ENCODE peak calls at places on chromosomes 13 and 19, in seven cellular contexts. Q is mesendoderm, V is H9, E is trophoblast cell, W is IMR-90, H is H1, M is mesenchymal stem cell. L is an unnamed sample.

GRCh38 chr13:38415233-38415632 is 65.6 kb downstream of the UFM1 start:
- DNase-seq in M (no peak), V (no peak), E (peak; percentile 48), H (no peak), Q (peak; percentile 1), W (no peak), L (no peak)

GRCh38 chr13:32938907-32939306 is 77.3 kb upstream of the KL start:
- DNase-seq in Q (peak; percentile 9), E (peak; percentile 48), V (no peak), H (no peak), W (peak; percentile 61), M (peak; percentile 55), L (no peak)

GRCh38 chr13:112781881-112782361 is 92.1 kb downstream of the ATP11A start:
- DNase-seq in E (no peak), V (no peak), W (no peak), M (no peak), Q (no peak), H (no peak), L (no peak)

GRCh38 chr19:33441828-33442227 is 68.3 kb downstream of the CEBPG start:
- DNase-seq in E (no peak), Q (no peak), M (no peak), V (no peak), W (no peak), H (no peak), L (no peak)

GRCh38 chr13:41700790-41701310 is 243.5 kb downstream of the RGCC start:
- DNase-seq in H (no peak), V (no peak), M (peak; percentile 18), E (no peak), W (peak; percentile 66), Q (no peak), L (no peak)

GRCh38 chr13:97274782-97275252 is 52.7 kb downstream of the MBNL2 start:
- DNase-seq in E (peak; percentile 72), W (peak; percentile 87), M (peak; percentile 83), Q (no peak), H (no peak), V (no peak), L (no peak)

GRCh38 chr19:19259741-19260140 is 13.4 kb downstream of the TM6SF2 start:
- DNase-seq in M (peak; percentile 32), V (peak; percentile 89), Q (peak; percentile 84), E (no peak), W (peak; percentile 11), H (no peak), L (no peak)

GRCh38 chr19:54561840-54562239 is 11.8 kb upstream of the LILRA2 start:
- DNase-seq in W (no peak), V (no peak), Q (no peak), H (no peak), E (peak; percentile 75), M (no peak), L (no peak)

GRCh38 chr19:58581227-58582141 is 8.3 kb upstream of the MZF1 start:
- DNase-seq in Q (peak; percentile 96), H (peak; percentile 92), W (peak; percentile 91), M (peak; percentile 93), E (peak; percentile 77), V (peak; percentile 96), L (peak; percentile 76)

GRCh38 chr13:37618554-37618953 is 20.0 kb upstream of the POSTN start:
- DNase-seq in Q (peak; percentile 43), V (no peak), M (peak; percentile 50), E (peak; percentile 86), W (peak; percentile 84), H (no peak), L (no peak)

GRCh38 chr19:18972301-18972831 is 31.3 kb upstream of the HOMER3 start:
- DNase-seq in M (peak; percentile 19), E (no peak), H (no peak), W (peak; percentile 31), Q (no peak), V (no peak), L (no peak)

GRCh38 chr13:43686557-43686956 is 100.2 kb downstream of the ENOX1 start:
- DNase-seq in E (peak; percentile 90), V (no peak), W (peak; percentile 93), Q (peak; percentile 76), M (peak; percentile 99), H (no peak), L (no peak)

GRCh38 chr13:113742000-113742441 is 17.0 kb upstream of the TMEM255B start:
- DNase-seq in W (peak; percentile 50), E (peak; percentile 15), H (no peak), Q (peak; percentile 50), V (peak; percentile 63), M (peak; percentile 19), L (no peak)

GRCh38 chr19:3061214-3062161 is 807 bp downstream of the TLE5 start:
- DNase-seq in Q (no peak), V (no peak), H (no peak), E (no peak), M (no peak), W (peak; percentile 17), L (no peak)

GRCh38 chr13:100131863-100132574 is 43.1 kb downstream of the PCCA start:
- DNase-seq in H (no peak), E (peak; percentile 12), W (peak; percentile 96), M (peak; percentile 93), V (no peak), Q (peak; percentile 61), L (no peak)

GRCh38 chr13:27264181-27264580 is 6.4 kb upstream of the RASL11A start:
- DNase-seq in E (no peak), H (no peak), W (peak; percentile 89), Q (no peak), V (no peak), M (peak; percentile 84), L (no peak)

GRCh38 chr13:30113983-30114491 is 193.3 kb downstream of the KATNAL1 start:
- DNase-seq in E (peak; percentile 18), M (no peak), W (no peak), V (peak; percentile 32), H (no peak), Q (peak; percentile 49), L (no peak)

GRCh38 chr13:78409172-78409571 is 194.2 kb downstream of the POU4F1 start:
- DNase-seq in H (no peak), M (no peak), E (no peak), W (no peak), Q (peak; percentile 19), V (no peak), L (no peak)

GRCh38 chr19:54207908-54208783 is 7.5 kb downstream of the RPS9 start:
- DNase-seq in Q (peak; percentile 42), E (peak; percentile 74), W (peak; percentile 78), H (no peak), V (no peak), M (peak; percentile 84), L (no peak)

GRCh38 chr19:13069415-13070369 is 33.0 kb downstream of the LYL1 start:
- DNase-seq in M (no peak), W (no peak), V (no peak), E (no peak), H (no peak), Q (peak; percentile 67), L (no peak)

DNA sequence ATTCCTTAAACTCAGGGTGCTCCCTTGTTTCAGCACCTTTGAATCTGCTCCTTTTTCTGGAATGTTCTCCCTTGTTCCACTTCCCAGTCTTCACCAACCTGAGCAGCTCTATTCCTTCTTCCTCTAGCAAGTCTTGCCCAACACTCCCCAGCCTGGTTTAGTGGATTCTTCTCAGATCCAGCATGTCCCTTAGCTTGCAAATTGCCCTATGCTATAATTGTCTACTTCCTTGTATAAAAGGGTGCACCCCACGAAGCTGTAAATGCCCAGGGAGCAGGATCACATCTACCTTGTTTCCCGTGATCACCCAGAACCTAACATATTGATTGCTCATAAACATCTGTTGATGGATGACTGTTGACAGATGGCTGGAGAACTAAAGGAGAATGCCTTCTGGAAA is 93.1 kb upstream of the C1QTNF9B start:
- DNase-seq in W (no peak), M (no peak), Q (no peak), H (no peak), V (no peak), E (no peak), L (no peak)
- H3K23ac ChIP-seq in W (no peak overlapping the region), M (no peak overlapping the region), Q (no peak overlapping the region), H (no peak overlapping the region), V (no peak overlapping the region), E (no peak overlapping the region), L (no peak overlapping the region)

DNA sequence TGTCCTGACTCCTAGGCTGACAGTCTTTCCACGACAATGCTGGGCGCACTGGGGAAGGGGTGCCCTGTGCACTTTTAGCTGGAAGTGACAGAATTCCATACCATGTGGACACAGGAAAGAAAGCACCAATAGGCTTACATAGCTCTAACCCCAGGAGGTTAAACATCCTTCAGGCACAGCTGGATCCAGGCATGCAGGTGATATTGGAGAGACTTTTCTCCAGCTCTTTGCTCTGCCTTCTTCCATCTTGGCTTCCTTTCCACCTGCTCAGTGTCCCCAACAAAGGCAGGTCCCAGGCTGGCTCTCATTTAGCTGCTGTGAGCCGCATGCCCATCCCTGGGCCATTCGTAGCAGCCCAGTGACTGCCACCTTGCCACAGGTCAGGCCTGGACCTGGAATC is 61.1 kb upstream of the LDLR start:
- DNase-seq in M (no peak), V (no peak), Q (no peak), H (no peak), W (no peak), E (no peak), L (no peak)
- H3K23ac ChIP-seq in M (no peak overlapping the region), V (no peak overlapping the region), Q (no peak overlapping the region), H (no peak overlapping the region), W (no peak overlapping the region), E (no peak overlapping the region), L (peak overlapping the region; percentile 67)

GRCh38 chr13:79684426-79684825 is 203.5 kb downstream of the NDFIP2 start:
- DNase-seq in W (peak; percentile 4), E (no peak), M (no peak), H (no peak), Q (no peak), V (no peak), L (no peak)
- H3K23ac ChIP-seq in W (no peak overlapping the region), E (no peak overlapping the region), M (no peak overlapping the region), H (no peak overlapping the region), Q (no peak overlapping the region), V (no peak overlapping the region), L (no peak overlapping the region)

DNA sequence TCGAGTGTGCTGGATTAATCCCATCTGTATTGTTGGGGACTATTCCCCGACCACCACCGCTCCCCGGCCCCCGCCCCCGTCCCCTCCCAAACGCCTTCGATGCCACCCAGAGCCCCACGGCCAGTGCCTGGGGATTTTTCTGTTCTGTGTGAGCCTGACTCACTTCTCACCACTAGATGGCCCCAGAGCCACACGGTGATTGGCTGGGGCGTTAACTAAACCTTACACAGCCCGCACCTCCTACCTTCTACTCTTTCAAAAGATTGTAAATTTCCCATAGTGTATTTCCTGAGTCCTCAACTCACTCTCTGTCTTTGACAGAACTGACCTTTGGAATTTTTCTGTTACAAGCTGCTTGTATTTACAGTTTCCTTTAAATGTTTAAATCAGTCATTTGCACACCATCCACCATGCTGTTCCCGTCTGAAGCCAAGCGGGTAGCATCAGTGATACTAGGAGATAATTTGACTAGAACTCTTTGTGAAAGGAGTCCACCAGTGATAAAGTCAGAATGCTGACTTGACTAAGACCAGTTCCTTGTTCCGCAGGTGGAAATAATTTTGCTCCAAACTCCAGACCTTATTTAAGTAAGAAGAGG is 61.4 kb downstream of the RFX2 start:
- DNase-seq in W (peak; percentile 65), Q (peak; percentile 81), V (peak; percentile 77), M (peak; percentile 79), H (no peak), E (peak; percentile 95), L (peak; percentile 81)
- H3K23ac ChIP-seq in W (no peak overlapping the region), Q (no peak overlapping the region), V (no peak overlapping the region), M (no peak overlapping the region), H (no peak overlapping the region), E (no peak overlapping the region), L (no peak overlapping the region)

L was measured in neuronal stem cell.